ENCODE peak calls at places on chromosomes 3 and 15, in six cellular contexts. L is HepG2, I is hepatocyte, K is stomach, S is ovary, Z is A673. F is an unnamed sample.

GRCh38 chr3:64684715-64685261 is 3.0 kb downstream of the ADAMTS9 start:
- DNase-seq in L (no peak), I (peak; percentile 64), K (no peak), S (peak; percentile 75), Z (no peak), F (peak; percentile 46)

GRCh38 chr15:87209891-87210649 is 1046.5 kb downstream of the NTRK3 start:
- DNase-seq in L (no peak), I (no peak), K (no peak), S (no peak), Z (no peak), F (no peak)

GRCh38 chr3:183541738-183542137 is 13.8 kb downstream of the KLHL6 start:
- DNase-seq in L (no peak), I (no peak), K (no peak), S (no peak), Z (no peak), F (no peak)

GRCh38 chr3:15796331-15796730 is 1.4 kb downstream of the ANKRD28 start:
- DNase-seq in L (no peak), I (no peak), K (no peak), S (no peak), Z (no peak), F (no peak)

GRCh38 chr3:188881954-188882641 is 289.7 kb upstream of the TPRG1 start:
- DNase-seq in L (peak; percentile 24), I (no peak), K (no peak), S (no peak), Z (peak; percentile 79), F (no peak)

GRCh38 chr15:93041159-93041547 is 47.9 kb downstream of the RGMA start:
- DNase-seq in L (no peak), I (no peak), K (no peak), S (no peak), Z (no peak), F (no peak)

GRCh38 chr3:189563841-189564563 is 67.2 kb upstream of the TP63 start:
- DNase-seq in L (no peak), I (peak; percentile 29), K (no peak), S (no peak), Z (no peak), F (no peak)

GRCh38 chr3:168029705-168030104 is 66.0 kb downstream of the GOLIM4 start:
- DNase-seq in L (no peak), I (no peak), K (no peak), S (no peak), Z (no peak), F (no peak)

GRCh38 chr3:170563712-170564423 is 22.0 kb downstream of the SLC7A14 start:
- DNase-seq in L (no peak), I (peak; percentile 14), K (no peak), S (no peak), Z (no peak), F (no peak)

GRCh38 chr3:127473244-127474024 is 117.1 kb downstream of the TPRA1 start:
- DNase-seq in L (peak; percentile 53), I (peak; percentile 49), K (peak; percentile 45), S (no peak), Z (no peak), F (peak; percentile 44)

GRCh38 chr3:116610124-116610523 is 99.5 kb upstream of the TUSC7 start:
- DNase-seq in L (no peak), I (no peak), K (no peak), S (no peak), Z (no peak), F (no peak)

GRCh38 chr15:91101356-91101920 is 1.4 kb downstream of the SV2B start:
- DNase-seq in L (no peak), I (no peak), K (no peak), S (no peak), Z (no peak), F (no peak)

GRCh38 chr3:111392911-111393351 is 149.1 kb upstream of the CD96 start:
- DNase-seq in L (no peak), I (no peak), K (no peak), S (no peak), Z (no peak), F (no peak)

GRCh38 chr3:140421884-140422283 is 256.0 kb upstream of the TRIM42 start:
- DNase-seq in L (no peak), I (no peak), K (no peak), S (no peak), Z (no peak), F (no peak)

GRCh38 chr3:11539677-11540076 is 104.0 kb downstream of the VGLL4 start:
- DNase-seq in L (no peak), I (peak; percentile 37), K (no peak), S (no peak), Z (no peak), F (no peak)

GRCh38 chr3:177177670-177178295 is 19.5 kb downstream of the TBL1XR1 start:
- DNase-seq in L (no peak), I (no peak), K (peak; percentile 45), S (no peak), Z (no peak), F (no peak)

GRCh38 chr3:54791552-54792156 is 136.2 kb downstream of the LRTM1 start:
- DNase-seq in L (no peak), I (no peak), K (no peak), S (no peak), Z (no peak), F (no peak)

GRCh38 chr3:126018545-126018944 is 49.6 kb downstream of the ROPN1B start:
- DNase-seq in L (no peak), I (no peak), K (no peak), S (no peak), Z (no peak), F (no peak)

GRCh38 chr3:179181993-179182551 is 33.9 kb downstream of the PIK3CA start:
- DNase-seq in L (no peak), I (no peak), K (no peak), S (no peak), Z (peak; percentile 49), F (no peak)

GRCh38 chr3:158773166-158773565 is 28.7 kb upstream of the MFSD1 start:
- DNase-seq in L (no peak), I (no peak), K (no peak), S (no peak), Z (no peak), F (no peak)

DNA sequence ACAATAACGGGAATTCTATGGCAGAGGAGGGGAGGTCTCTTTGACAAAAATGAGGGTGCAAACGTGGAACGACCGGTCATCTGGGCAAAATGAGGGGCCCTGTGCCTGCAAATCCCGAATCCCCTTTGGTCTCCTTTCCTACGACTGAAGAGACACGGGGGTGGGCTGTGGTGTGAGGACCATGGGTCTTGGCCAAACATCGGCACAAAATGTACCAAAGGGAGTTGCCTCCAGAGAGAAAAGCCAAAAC is 503 bp downstream of the ZNF280D start:
- DNase-seq in L (peak; percentile 8), I (no peak), K (no peak), S (no peak), Z (no peak), F (no peak)
- H3K4me1 ChIP-seq in L (peaks cover 54% of the 10 kb centered on the region), I (peaks cover 4% of the 10 kb centered on the region), K (peaks cover 26% of the 10 kb centered on the region), S (peaks cover 11% of the 10 kb centered on the region), Z (peaks cover 37% of the 10 kb centered on the region), F (peaks cover 15% of the 10 kb centered on the region)

GRCh38 chr15:77107531-77108355 is 36.8 kb upstream of the TSPAN3 start:
- DNase-seq in L (peak; percentile 41), I (peak; percentile 75), K (peak; percentile 56), S (peak; percentile 52), Z (peak; percentile 81), F (peak; percentile 70)

GRCh38 chr15:77115179-77115578 is 44.3 kb upstream of the TSPAN3 start:
- DNase-seq in L (no peak), I (no peak), K (no peak), S (no peak), Z (no peak), F (no peak)

GRCh38 chr15:77107068-77107467 is 36.2 kb upstream of the TSPAN3 start:
- DNase-seq in L (no peak), I (no peak), K (no peak), S (peak; percentile 40), Z (no peak), F (no peak)

GRCh38 chr15:77112819-77113569 is 42.1 kb upstream of the TSPAN3 start:
- DNase-seq in L (no peak), I (no peak), K (no peak), S (no peak), Z (no peak), F (no peak)

GRCh38 chr15:77111813-77112212 is 40.9 kb upstream of the TSPAN3 start:
- DNase-seq in L (no peak), I (no peak), K (no peak), S (no peak), Z (no peak), F (no peak)
- H3K36me3 ChIP-seq in L (no peaks in the 10 kb centered on the region), I (no peaks in the 10 kb centered on the region), K (peaks cover 34% of the 10 kb centered on the region), S (no peaks in the 10 kb centered on the region), Z (no peaks in the 10 kb centered on the region), F (no peaks in the 10 kb centered on the region)

GRCh38 chr3:180678231-180678630 is 1.1 kb downstream of the CCDC39 start:
- DNase-seq in L (no peak), I (no peak), K (no peak), S (no peak), Z (no peak), F (no peak)

GRCh38 chr3:180680097-180680430 is 775 bp upstream of the CCDC39 start:
- DNase-seq in L (no peak), I (peak; percentile 49), K (no peak), S (peak; percentile 10), Z (peak; percentile 50), F (peak; percentile 34)

GRCh38 chr3:180684807-180685206 is 5.5 kb upstream of the CCDC39 start:
- DNase-seq in L (no peak), I (no peak), K (no peak), S (no peak), Z (no peak), F (no peak)

GRCh38 chr3:180679178-180680096 is at the start of gene CCDC39:
- DNase-seq in L (peak; percentile 51), I (peak; percentile 84), K (peak; percentile 76), S (peak; percentile 65), Z (peak; percentile 69), F (peak; percentile 71)

GRCh38 chr3:180683816-180684215 is 4.5 kb upstream of the CCDC39 start:
- DNase-seq in L (no peak), I (no peak), K (no peak), S (no peak), Z (no peak), F (no peak)
- H3K4me1 ChIP-seq in L (peaks cover 14% of the 10 kb centered on the region), I (peaks cover 7% of the 10 kb centered on the region), K (peaks cover 4% of the 10 kb centered on the region), S (no peaks in the 10 kb centered on the region), Z (peaks cover 4% of the 10 kb centered on the region), F (no peaks in the 10 kb centered on the region)

GRCh38 chr15:32903591-32903990 is 185.8 kb downstream of the GREM1 start:
- DNase-seq in L (no peak), I (no peak), K (no peak), S (no peak), Z (no peak), F (no peak)

GRCh38 chr15:32908921-32909320 is 191.1 kb downstream of the GREM1 start:
- DNase-seq in L (no peak), I (no peak), K (no peak), S (no peak), Z (no peak), F (no peak)

GRCh38 chr15:32908135-32908801 is 190.5 kb downstream of the GREM1 start:
- DNase-seq in L (no peak), I (peak; percentile 7), K (no peak), S (peak; percentile 14), Z (no peak), F (no peak)

GRCh38 chr15:32904448-32904847 is 186.6 kb downstream of the GREM1 start:
- DNase-seq in L (no peak), I (no peak), K (no peak), S (no peak), Z (no peak), F (no peak)

DNA sequence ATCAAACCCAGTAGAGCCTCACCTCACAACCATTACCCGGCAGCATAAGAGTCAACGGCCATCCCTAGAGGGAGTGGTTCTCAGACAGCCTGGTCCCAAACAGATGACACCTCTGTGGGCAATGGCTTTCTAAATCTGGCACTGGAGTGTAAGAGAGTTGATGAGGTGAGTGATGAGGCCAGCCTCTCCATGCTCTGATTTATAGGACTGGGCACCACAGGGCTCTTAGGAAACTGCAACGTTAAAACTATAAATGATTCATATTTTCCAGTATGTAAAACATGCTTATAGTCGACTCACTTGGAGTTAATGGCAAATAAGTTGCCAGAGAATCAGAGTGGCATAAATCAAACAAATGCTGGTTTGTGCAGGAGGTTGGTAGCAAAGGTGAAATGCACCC is 187.7 kb downstream of the GREM1 start:
- DNase-seq in L (no peak), I (no peak), K (no peak), S (no peak), Z (no peak), F (no peak)
- H3K36me3 ChIP-seq in L (no peaks in the 10 kb centered on the region), I (no peaks in the 10 kb centered on the region), K (peaks cover 10% of the 10 kb centered on the region), S (no peaks in the 10 kb centered on the region), Z (no peaks in the 10 kb centered on the region), F (no peaks in the 10 kb centered on the region)